ENCODE peak calls at places on chromosomes 1 and 21, in six cellular contexts. L is CD4-positive, alpha-beta T cell; V is dorsolateral prefrontal cortex; Z is WTC11; F is AG09309; E is IMR-90. M is an unnamed sample.

GRCh38 chr1:61184035-61184713 is 101.8 kb downstream of the NFIA start:
- DNase-seq in L (no peak), Z (no peak), V (peak), E (peak), F (no peak), M (peak)

GRCh38 chr1:246176126-246177024 is 330.7 kb downstream of the SMYD3 start:
- DNase-seq in Z (no peak), E (peak), L (no peak), F (no peak), V (no peak), M (no peak)

GRCh38 chr1:11342677-11343076 is 69.7 kb downstream of the UBIAD1 start:
- DNase-seq in F (no peak), E (no peak), L (no peak), Z (no peak), V (no peak), M (no peak)

GRCh38 chr1:181812211-181812610 is 249.3 kb downstream of the ZNF648 start:
- DNase-seq in F (no peak), E (no peak), V (no peak), L (no peak), Z (no peak), M (no peak)

GRCh38 chr1:31984419-31985347 is 29.0 kb upstream of the KHDRBS1 start:
- DNase-seq in F (no peak), V (no peak), Z (no peak), E (peak), L (no peak), M (no peak)

GRCh38 chr1:23585321-23586022 is 26.2 kb upstream of the ID3 start:
- DNase-seq in E (peak), V (no peak), L (no peak), Z (no peak), F (peak), M (peak)

GRCh38 chr1:52927219-52928082 is at the start of gene SCP2:
- DNase-seq in Z (peak), F (no peak), L (peak), V (peak), E (peak), M (peak)

GRCh38 chr1:6310116-6310848 is 49.4 kb upstream of the GPR153 start:
- DNase-seq in E (no peak), F (no peak), V (no peak), Z (no peak), L (no peak), M (no peak)

GRCh38 chr1:151401860-151402259 is 2.5 kb downstream of the PSMB4 start:
- DNase-seq in Z (no peak), L (no peak), E (no peak), V (no peak), F (no peak), M (no peak)

GRCh38 chr1:207673399-207673798 is 28.5 kb downstream of the CR1L start:
- DNase-seq in F (no peak), E (no peak), Z (no peak), L (no peak), V (no peak), M (no peak)

GRCh38 chr1:10830961-10831669 is 34.7 kb upstream of the CASZ1 start:
- DNase-seq in Z (no peak), F (no peak), L (no peak), E (no peak), V (no peak), M (peak)

GRCh38 chr21:25496825-25497482 is 110.3 kb downstream of the MRPL39 start:
- DNase-seq in Z (no peak), L (no peak), V (no peak), F (no peak), E (peak), M (no peak)

GRCh38 chr21:17250651-17251294 is 262.1 kb upstream of the CXADR start:
- DNase-seq in V (no peak), E (no peak), L (no peak), F (no peak), Z (no peak), M (no peak)

GRCh38 chr1:176178316-176178715 is 28.8 kb downstream of the COP1 start:
- DNase-seq in E (no peak), Z (no peak), F (no peak), L (no peak), V (no peak), M (no peak)

GRCh38 chr1:154895779-154896178 is 25.7 kb upstream of the KCNN3 start:
- DNase-seq in E (no peak), V (no peak), F (no peak), L (no peak), Z (no peak), M (no peak)

GRCh38 chr1:199178646-199179045 is 539.8 kb downstream of the PTPRC start:
- DNase-seq in F (no peak), L (no peak), Z (no peak), V (no peak), E (no peak), M (no peak)

GRCh38 chr1:84247425-84248220 is 53.9 kb upstream of the SAMD13 start:
- DNase-seq in E (peak), V (no peak), F (no peak), Z (no peak), L (no peak), M (peak)

GRCh38 chr1:8456306-8456912 is 138.5 kb downstream of the SLC45A1 start:
- DNase-seq in L (no peak), V (no peak), E (peak), F (no peak), Z (no peak), M (peak)

GRCh38 chr1:101136739-101137138 is 100.1 kb upstream of the S1PR1 start:
- DNase-seq in F (no peak), Z (no peak), E (peak), L (no peak), V (no peak), M (no peak)

GRCh38 chr1:167273027-167273800 is 52.5 kb downstream of the POU2F1 start:
- DNase-seq in Z (no peak), V (no peak), E (peak), L (no peak), F (peak), M (no peak)

GRCh38 chr1:87226341-87226760 is 102.3 kb upstream of the LMO4 start:
- DNase-seq in Z (peak), V (no peak), F (peak), E (peak), L (no peak), M (peak)

GRCh38 chr1:208234721-208235120 is 9.5 kb downstream of the PLXNA2 start:
- DNase-seq in F (no peak), L (no peak), E (no peak), Z (no peak), V (no peak), M (no peak)

GRCh38 chr21:41947596-41948403 is 6.0 kb downstream of the C2CD2 start:
- DNase-seq in V (peak), F (no peak), L (no peak), E (peak), Z (no peak), M (no peak)

GRCh38 chr1:35030338-35031102 is 1.2 kb downstream of the ZMYM6 start:
- DNase-seq in Z (no peak), V (no peak), F (no peak), L (no peak), E (no peak), M (no peak)

GRCh38 chr21:32216293-32216692 is 62.6 kb downstream of the MIS18A start:
- DNase-seq in F (no peak), E (no peak), V (no peak), L (no peak), Z (no peak), M (no peak)

GRCh38 chr1:235425357-235425756 is 58.1 kb downstream of the TBCE start:
- DNase-seq in F (no peak), Z (no peak), V (no peak), E (no peak), L (no peak), M (no peak)

GRCh38 chr1:154453577-154454352 is 48.3 kb upstream of the TDRD10 start:
- DNase-seq in V (no peak), F (no peak), L (no peak), E (peak), Z (no peak), M (peak)

GRCh38 chr1:219538886-219539285 is 74.0 kb downstream of the ZC3H11B start:
- DNase-seq in F (no peak), E (no peak), V (no peak), Z (no peak), L (no peak), M (no peak)

GRCh38 chr1:48396208-48396607 is 75.8 kb downstream of the SPATA6 start:
- DNase-seq in L (no peak), E (no peak), F (no peak), Z (no peak), V (no peak), M (no peak)

GRCh38 chr1:35656148-35656862 is 15.0 kb upstream of the PSMB2 start:
- DNase-seq in E (peak), Z (no peak), F (no peak), L (no peak), V (no peak), M (no peak)

GRCh38 chr1:77948841-77949424 is 29.9 kb downstream of the FUBP1 start:
- DNase-seq in V (no peak), E (peak), L (no peak), F (no peak), Z (no peak), M (no peak)

GRCh38 chr1:3093928-3094626 is 25.1 kb downstream of the PRDM16 start:
- DNase-seq in Z (no peak), E (no peak), V (no peak), L (no peak), F (no peak), M (no peak)

GRCh38 chr1:239717097-239718051 is 331.0 kb downstream of the CHRM3 start:
- DNase-seq in Z (no peak), L (no peak), V (no peak), F (no peak), E (no peak), M (no peak)

GRCh38 chr1:59071289-59071688 is 225.6 kb upstream of the FGGY start:
- DNase-seq in L (no peak), Z (no peak), V (no peak), E (no peak), F (no peak), M (no peak)

GRCh38 chr1:54566438-54567141 is 18.6 kb downstream of the ACOT11 start:
- DNase-seq in E (no peak), V (no peak), L (no peak), Z (no peak), F (no peak), M (no peak)

GRCh38 chr1:3161130-3161840 is 92.3 kb downstream of the PRDM16 start:
- DNase-seq in Z (no peak), F (no peak), V (no peak), L (no peak), E (no peak), M (no peak)

GRCh38 chr1:33272509-33272908 is 16.2 kb downstream of the ZNF362 start:
- DNase-seq in E (no peak), F (no peak), V (no peak), L (no peak), Z (no peak), M (no peak)

GRCh38 chr1:92538413-92539061 is 51.8 kb upstream of the GFI1 start:
- DNase-seq in E (peak), V (no peak), F (no peak), Z (no peak), L (no peak), M (no peak)

GRCh38 chr1:192808588-192809285 is at the start of gene RGS2:
- DNase-seq in F (peak), L (peak), Z (peak), V (peak), E (peak), M (peak)
- TF ChIP-seq CTCF in F (no peak), L (peak), Z (no peak), V (peak), E (peak), M (no peak)

GRCh38 chr21:36082140-36082742 is 12.4 kb downstream of the CBR1 start:
- DNase-seq in Z (no peak), L (no peak), E (peak), F (no peak), V (no peak), M (no peak)

GRCh38 chr21:36093512-36093911 is 23.7 kb downstream of the CBR1 start:
- DNase-seq in F (no peak), L (no peak), Z (no peak), V (no peak), E (no peak), M (no peak)

GRCh38 chr21:36092676-36093075 is 22.9 kb downstream of the CBR1 start:
- DNase-seq in F (no peak), Z (no peak), L (no peak), V (no peak), E (no peak), M (no peak)

GRCh38 chr21:36089946-36090345 is 20.1 kb downstream of the CBR1 start:
- DNase-seq in L (no peak), F (no peak), E (no peak), Z (no peak), V (no peak), M (no peak)

GRCh38 chr21:36087362-36088138 is 17.7 kb downstream of the CBR1 start:
- DNase-seq in V (peak), Z (no peak), L (no peak), E (peak), F (no peak), M (no peak)
- TF ChIP-seq CTCF in V (peak), Z (no peak), L (no peak), E (no peak), F (no peak), M (no peak)

GRCh38 chr1:183645453-183646024 is 7.6 kb downstream of the APOBEC4 start:
- DNase-seq in F (no peak), E (no peak), Z (no peak), V (no peak), L (no peak), M (no peak)
- TF ChIP-seq CTCF in F (no peak), E (no peak), Z (no peak), V (no peak), L (no peak), M (no peak)

GRCh38 chr21:15539376-15539775 is 190.4 kb upstream of the USP25 start:
- DNase-seq in E (no peak), V (no peak), L (no peak), Z (no peak), F (no peak), M (no peak)

GRCh38 chr21:15533618-15534017 is 196.2 kb upstream of the USP25 start:
- DNase-seq in F (no peak), L (no peak), E (no peak), Z (no peak), V (no peak), M (no peak)

GRCh38 chr21:15531986-15532385 is 197.8 kb upstream of the USP25 start:
- DNase-seq in E (no peak), L (no peak), V (no peak), F (no peak), Z (no peak), M (no peak)

GRCh38 chr21:15534450-15534886 is 195.3 kb upstream of the USP25 start:
- DNase-seq in L (no peak), F (no peak), Z (no peak), E (no peak), V (no peak), M (no peak)
- TF ChIP-seq CTCF in L (no peak), F (no peak), Z (no peak), E (no peak), V (no peak), M (no peak)

DNA sequence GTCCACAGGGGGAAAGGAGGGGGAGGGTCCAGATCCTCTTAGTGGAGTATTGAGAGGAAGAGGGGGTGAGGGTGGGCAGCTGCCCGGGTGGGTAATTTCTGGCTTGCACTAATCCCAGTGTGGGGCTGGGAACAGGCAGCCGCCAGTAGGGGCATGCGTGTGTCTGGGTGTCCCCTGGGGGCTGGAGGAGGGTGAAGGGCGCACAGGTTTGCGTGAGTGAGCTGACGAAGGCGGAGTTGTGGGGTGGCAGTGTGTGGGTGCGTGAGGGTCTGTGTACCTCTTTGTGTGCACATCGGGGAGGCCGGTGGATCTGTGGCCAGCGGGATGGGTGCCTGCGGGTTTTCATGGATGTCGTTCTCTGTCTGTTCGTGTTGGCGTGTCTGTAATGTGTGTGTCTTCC is 97.3 kb downstream of the PAX7 start:
- DNase-seq in V (no peak), L (no peak), E (no peak), Z (no peak), F (no peak), M (no peak)
- TF ChIP-seq CTCF in V (no peak), L (no peak), E (no peak), Z (no peak), F (no peak), M (no peak)

DNA sequence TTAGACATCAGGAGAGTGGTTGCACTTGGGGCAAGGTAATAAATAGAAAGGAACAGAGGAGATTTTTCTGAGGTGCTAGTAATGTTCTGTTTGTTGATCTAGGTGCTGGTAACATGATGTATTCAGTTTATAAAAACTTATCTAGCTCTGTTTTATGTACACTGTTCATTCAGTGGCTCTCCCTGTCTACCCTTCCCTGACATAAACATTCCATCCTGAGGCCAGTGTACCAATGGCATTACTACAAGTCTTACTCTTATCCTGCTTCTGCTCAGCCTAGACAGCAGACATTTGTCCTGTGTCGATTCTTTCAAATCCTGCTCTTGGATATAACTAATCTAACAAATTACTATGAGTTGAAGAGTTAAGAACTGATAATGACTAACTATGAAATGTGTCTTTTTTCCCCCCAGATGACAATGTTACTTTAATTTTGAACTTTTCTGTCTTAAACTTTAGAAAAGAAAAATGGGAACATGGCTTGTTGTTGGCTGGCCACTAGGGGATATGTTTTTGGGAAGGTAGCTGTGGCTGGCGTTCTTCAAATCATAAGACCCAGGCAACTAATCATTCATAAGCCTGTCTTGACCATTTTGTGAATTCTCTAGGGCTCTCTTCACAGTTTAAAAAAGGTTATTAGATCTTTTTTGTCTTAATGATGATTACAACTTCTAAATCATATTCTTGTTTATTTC is 390.9 kb downstream of the PBX1 start:
- DNase-seq in Z (no peak), V (no peak), F (no peak), L (no peak), E (no peak), M (no peak)
- TF ChIP-seq CTCF in Z (no peak), V (no peak), F (no peak), L (no peak), E (no peak), M (no peak)

GRCh38 chr1:203196371-203196770 is 9.9 kb upstream of the CHI3L1 start:
- DNase-seq in L (no peak), E (peak), Z (no peak), F (no peak), V (no peak), M (no peak)
- TF ChIP-seq CTCF in L (no peak), E (no peak), Z (no peak), F (peak), V (no peak), M (no peak)

DNA sequence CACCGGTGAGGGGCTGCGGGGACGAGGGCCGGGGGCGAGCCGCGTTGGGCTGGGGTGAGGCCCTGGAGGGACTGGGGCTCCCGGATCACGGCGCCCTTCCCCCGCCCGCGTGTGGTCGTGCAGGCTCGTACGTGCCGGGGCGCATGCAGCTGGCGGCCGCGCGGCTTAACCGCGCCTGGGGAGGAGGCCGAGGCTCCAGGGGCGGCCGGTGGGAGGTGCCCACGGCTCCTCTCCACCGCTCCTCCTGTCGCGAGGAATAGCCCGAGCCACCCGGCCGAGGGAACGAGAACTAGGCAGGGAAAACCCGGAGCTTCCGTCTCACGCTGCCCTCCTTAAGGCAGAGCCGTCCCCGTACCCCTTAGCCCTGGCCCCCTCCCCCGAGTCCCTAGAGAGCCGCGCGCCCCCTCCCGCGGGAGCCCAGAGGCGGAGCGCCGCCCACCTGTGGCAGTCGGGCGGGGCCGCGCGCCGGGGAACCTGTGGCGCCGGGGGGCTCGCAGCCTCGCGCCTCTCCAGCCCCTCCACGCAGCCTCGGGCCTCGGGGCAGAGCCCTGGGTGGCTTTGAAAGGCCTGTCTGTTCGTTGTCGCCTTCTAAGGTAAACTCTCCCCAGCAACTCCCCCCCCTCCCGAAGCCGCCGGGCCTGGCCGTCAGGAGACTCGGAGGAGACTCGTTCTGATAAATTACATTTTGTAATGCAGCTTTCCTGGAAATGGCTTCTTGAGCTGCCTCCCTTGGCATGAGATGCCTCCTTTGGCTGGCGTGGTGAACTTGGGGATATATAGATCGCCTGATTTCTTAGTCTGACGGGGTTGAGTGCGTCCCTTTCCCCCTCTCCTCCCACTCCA is 766 bp downstream of the AK4 start:
- DNase-seq in E (peak), Z (peak), L (no peak), V (peak), F (no peak), M (peak)
- TF ChIP-seq CTCF in E (no peak), Z (no peak), L (no peak), V (no peak), F (no peak), M (peak)

GRCh38 chr1:20367626-20368025 is 77.0 kb downstream of the VWA5B1 start:
- DNase-seq in Z (no peak), L (no peak), E (no peak), F (no peak), V (no peak), M (no peak)

GRCh38 chr1:20368866-20369545 is 78.3 kb downstream of the VWA5B1 start:
- DNase-seq in E (no peak), F (no peak), Z (no peak), V (no peak), L (no peak), M (no peak)

GRCh38 chr1:20366076-20366765 is 75.5 kb downstream of the VWA5B1 start:
- DNase-seq in L (no peak), E (peak), V (no peak), Z (peak), F (no peak), M (no peak)

GRCh38 chr1:20365421-20366075 is 74.9 kb downstream of the VWA5B1 start:
- DNase-seq in E (no peak), L (no peak), F (no peak), Z (no peak), V (no peak), M (no peak)

GRCh38 chr1:20366766-20367602 is 76.3 kb downstream of the VWA5B1 start:
- DNase-seq in V (peak), L (no peak), F (no peak), Z (peak), E (peak), M (peak)
- TF ChIP-seq CTCF in V (peak), L (no peak), F (peak), Z (peak), E (peak), M (peak)